ENCODE peak calls at places on chromosome 7, in nine cellular contexts. M, O, H, X, Z, K, B, U and L are unnamed samples.

GRCh38 chr7:5500056-5500776 is 76.6 kb upstream of the TNRC18 start:
- DNase-seq in B (no peak), X (no peak), U (no peak), K (no peak), M (no peak), Z (no peak), H (peak; percentile 35), O (no peak), L (no peak)

GRCh38 chr7:21542891-21543527 is at the start of gene DNAH11:
- DNase-seq in K (peak; percentile 15), O (peak; percentile 4), Z (peak; percentile 31), U (no peak), H (no peak), M (peak; percentile 40), X (peak; percentile 61), B (peak; percentile 30), L (peak; percentile 36)

GRCh38 chr7:15476101-15476918 is 85.5 kb downstream of the AGMO start:
- DNase-seq in Z (no peak), M (no peak), K (no peak), B (no peak), U (no peak), O (no peak), H (no peak), X (no peak), L (no peak)

GRCh38 chr7:112495820-112496462 is 15.2 kb downstream of the LSMEM1 start:
- DNase-seq in U (peak; percentile 2), X (peak; percentile 79), Z (peak; percentile 47), K (peak; percentile 88), B (peak; percentile 41), H (peak; percentile 64), M (peak; percentile 45), O (peak; percentile 52), L (peak; percentile 69)

GRCh38 chr7:96737545-96738050 is 28.0 kb upstream of the SEM1 start:
- DNase-seq in K (peak; percentile 33), B (no peak), H (no peak), M (no peak), Z (no peak), O (no peak), X (no peak), U (no peak), L (no peak)

GRCh38 chr7:74627699-74628411 is 29.7 kb upstream of the GTF2I start:
- DNase-seq in K (peak; percentile 71), M (no peak), U (no peak), B (no peak), Z (peak; percentile 57), H (peak; percentile 27), X (peak; percentile 74), O (peak; percentile 16), L (peak; percentile 82)

GRCh38 chr7:147188485-147188884 is 1071.9 kb downstream of the CNTNAP2 start:
- DNase-seq in Z (no peak), X (no peak), H (no peak), B (no peak), K (no peak), O (no peak), M (no peak), U (no peak), L (no peak)

GRCh38 chr7:80643336-80643925 is 5.0 kb downstream of the CD36 start:
- DNase-seq in B (no peak), K (peak; percentile 90), Z (no peak), H (peak; percentile 10), X (no peak), U (no peak), O (no peak), M (no peak), L (no peak)

GRCh38 chr7:50528266-50529092 is 36.7 kb downstream of the DDC start:
- DNase-seq in H (no peak), B (no peak), U (no peak), M (no peak), K (no peak), X (no peak), O (no peak), Z (no peak), L (no peak)

GRCh38 chr7:121330053-121330833 is 1.4 kb downstream of the WNT16 start:
- DNase-seq in X (no peak), K (peak; percentile 24), M (no peak), B (no peak), H (no peak), U (no peak), Z (no peak), O (no peak), L (no peak)

GRCh38 chr7:138004936-138005335 is 3.0 kb upstream of the CREB3L2 start:
- DNase-seq in Z (no peak), B (no peak), U (no peak), M (no peak), X (no peak), H (no peak), O (no peak), K (no peak), L (no peak)

GRCh38 chr7:19209297-19209696 is 64.1 kb upstream of the FERD3L start:
- DNase-seq in U (no peak), M (no peak), O (no peak), B (no peak), K (no peak), H (no peak), Z (no peak), X (no peak), L (no peak)
- H3K9me3 ChIP-seq in U (no peaks in the 10 kb centered on the region), M (no peaks in the 10 kb centered on the region), O (no peaks in the 10 kb centered on the region), B (no peaks in the 10 kb centered on the region), K (peaks cover 4% of the 10 kb centered on the region), H (no peaks in the 10 kb centered on the region), Z (no peaks in the 10 kb centered on the region), X (no peaks in the 10 kb centered on the region), L (no peaks in the 10 kb centered on the region)

DNA sequence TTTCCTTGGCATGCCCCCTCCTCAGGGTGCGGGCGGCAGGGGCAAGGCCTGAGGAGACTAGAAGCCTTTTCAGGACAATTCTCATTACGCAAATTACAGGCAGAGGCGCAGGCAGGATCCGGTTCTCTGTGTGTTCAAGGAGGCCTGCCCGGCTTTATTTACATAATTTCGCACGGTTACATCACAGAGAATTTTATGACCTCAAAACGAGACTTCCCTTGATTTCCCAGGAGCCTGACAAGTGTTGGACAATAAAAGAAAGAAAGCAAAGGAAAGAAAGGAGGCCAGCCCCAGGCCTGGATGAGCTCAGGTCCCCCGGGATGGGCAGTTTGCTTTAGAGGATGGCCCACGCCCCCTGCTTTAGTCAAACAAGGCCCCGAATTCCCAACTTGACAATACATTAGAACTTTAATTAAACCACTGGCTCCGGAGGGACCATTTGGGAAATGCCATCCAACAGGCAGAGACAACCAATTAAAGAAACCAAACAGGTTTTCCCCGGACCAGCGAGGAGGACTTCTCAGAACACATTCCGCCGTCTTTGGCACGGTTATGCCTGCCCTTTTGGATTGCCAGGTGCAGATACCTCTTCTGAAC is 2.9 kb downstream of the MNX1 start:
- DNase-seq in X (no peak), O (no peak), U (no peak), K (no peak), H (no peak), Z (peak; percentile 77), B (no peak), M (no peak), L (no peak)
- H3K4me1 ChIP-seq in X (no peaks in the 10 kb centered on the region), O (peaks cover 36% of the 10 kb centered on the region), U (no peaks in the 10 kb centered on the region), K (peaks cover 7% of the 10 kb centered on the region), H (no peaks in the 10 kb centered on the region), Z (peaks cover 26% of the 10 kb centered on the region), B (peaks cover 2% of the 10 kb centered on the region), M (peaks cover 24% of the 10 kb centered on the region), L (peaks cover 12% of the 10 kb centered on the region)

GRCh38 chr7:78489851-78490250 is 691.3 kb downstream of the PHTF2 start:
- DNase-seq in O (no peak), Z (no peak), X (no peak), B (no peak), M (no peak), K (no peak), H (no peak), U (no peak), L (no peak)
- H3K4me3 ChIP-seq in O (no peak overlapping the region), Z (no peak overlapping the region), X (no peak overlapping the region), B (no peak overlapping the region), M (no peak overlapping the region), K (no peak overlapping the region), H (no peak overlapping the region), U (no peak overlapping the region), L (no peak overlapping the region)

GRCh38 chr7:20346577-20346976 is 15.9 kb downstream of the ITGB8 start:
- DNase-seq in M (no peak), O (no peak), X (no peak), K (no peak), U (no peak), B (no peak), Z (no peak), H (no peak), L (no peak)

GRCh38 chr7:20344396-20344795 is 13.7 kb downstream of the ITGB8 start:
- DNase-seq in M (no peak), O (no peak), Z (no peak), H (no peak), U (no peak), X (no peak), B (no peak), K (no peak), L (no peak)

GRCh38 chr7:20340839-20341238 is 10.1 kb downstream of the ITGB8 start:
- DNase-seq in Z (peak; percentile 45), O (no peak), U (no peak), M (no peak), X (no peak), B (no peak), H (no peak), K (no peak), L (peak; percentile 78)

GRCh38 chr7:20343954-20344353 is 13.3 kb downstream of the ITGB8 start:
- DNase-seq in K (no peak), Z (no peak), O (no peak), M (no peak), B (no peak), X (no peak), U (no peak), H (no peak), L (no peak)

GRCh38 chr7:20343211-20343610 is 12.5 kb downstream of the ITGB8 start:
- DNase-seq in U (no peak), H (no peak), K (peak; percentile 29), X (no peak), Z (peak; percentile 34), B (no peak), O (no peak), M (no peak), L (no peak)
- H3K9me3 ChIP-seq in U (no peaks in the 10 kb centered on the region), H (no peaks in the 10 kb centered on the region), K (no peaks in the 10 kb centered on the region), X (no peaks in the 10 kb centered on the region), Z (no peaks in the 10 kb centered on the region), B (no peaks in the 10 kb centered on the region), O (no peaks in the 10 kb centered on the region), M (no peaks in the 10 kb centered on the region), L (no peaks in the 10 kb centered on the region)